ENCODE peak calls at places on chromosome 3, in ten cellular contexts. J, G, W, I, P, K, C, V, B and S are unnamed samples. For H3K4me1, the result is how much of the 10 kb centered on the place peaks cover.

GRCh38 chr3:78888650-78889049 is 879.1 kb downstream of the ROBO1 start:
- DNase-seq in P (no peak), B (peak), W (no peak), K (no peak), V (no peak), C (no peak), G (no peak), J (peak), I (no peak), S (no peak)

GRCh38 chr3:77887611-77888010 is 847.7 kb downstream of the ROBO2 start:
- DNase-seq in V (no peak), W (no peak), I (no peak), K (no peak), P (no peak), B (peak), C (no peak), G (no peak), J (peak), S (no peak)

GRCh38 chr3:100777271-100777670 is 68.0 kb downstream of the TFG start:
- DNase-seq in P (no peak), K (peak), I (no peak), V (no peak), G (no peak), J (no peak), C (no peak), W (no peak), B (peak), S (no peak)

GRCh38 chr3:10380906-10381795 is 60.2 kb upstream of the SEC13 start:
- DNase-seq in W (no peak), V (no peak), K (no peak), P (no peak), C (no peak), J (peak), G (no peak), B (no peak), I (no peak), S (no peak)

GRCh38 chr3:120393761-120394160 is 44.6 kb upstream of the LRRC58 start:
- DNase-seq in W (no peak), K (no peak), I (no peak), V (no peak), C (no peak), G (no peak), B (no peak), P (no peak), J (no peak), S (no peak)

GRCh38 chr3:51966016-51966415 is 1.2 kb downstream of the PCBP4 start:
- DNase-seq in P (no peak), V (no peak), W (no peak), C (no peak), G (no peak), K (no peak), I (no peak), B (no peak), J (no peak), S (no peak)

GRCh38 chr3:71542548-71543370 is 40.8 kb downstream of the FOXP1 start:
- DNase-seq in W (peak), I (peak), V (peak), C (peak), B (peak), J (peak), G (no peak), P (peak), K (peak), S (peak)

GRCh38 chr3:46908294-46908985 is 30.9 kb downstream of the PTH1R start:
- DNase-seq in J (peak), P (peak), V (no peak), B (peak), G (no peak), C (no peak), K (peak), I (no peak), W (no peak), S (no peak)

GRCh38 chr3:43288366-43288765 is 2.0 kb downstream of the SNRK start:
- DNase-seq in W (no peak), P (no peak), K (peak), V (no peak), B (peak), J (peak), G (no peak), I (no peak), C (no peak), S (no peak)

GRCh38 chr3:54519493-54519892 is 397.1 kb downstream of the CACNA2D3 start:
- DNase-seq in G (no peak), W (no peak), B (no peak), I (no peak), J (no peak), V (no peak), C (no peak), P (no peak), K (no peak), S (no peak)

GRCh38 chr3:134901461-134901860 is 106.4 kb downstream of the EPHB1 start:
- DNase-seq in C (no peak), V (no peak), J (no peak), B (no peak), G (no peak), K (no peak), P (no peak), W (no peak), I (no peak), S (no peak)

GRCh38 chr3:167780214-167780613 is 44.7 kb downstream of the SERPINI1 start:
- DNase-seq in B (no peak), J (no peak), C (no peak), W (no peak), K (no peak), G (no peak), P (no peak), I (no peak), V (no peak), S (no peak)

DNA sequence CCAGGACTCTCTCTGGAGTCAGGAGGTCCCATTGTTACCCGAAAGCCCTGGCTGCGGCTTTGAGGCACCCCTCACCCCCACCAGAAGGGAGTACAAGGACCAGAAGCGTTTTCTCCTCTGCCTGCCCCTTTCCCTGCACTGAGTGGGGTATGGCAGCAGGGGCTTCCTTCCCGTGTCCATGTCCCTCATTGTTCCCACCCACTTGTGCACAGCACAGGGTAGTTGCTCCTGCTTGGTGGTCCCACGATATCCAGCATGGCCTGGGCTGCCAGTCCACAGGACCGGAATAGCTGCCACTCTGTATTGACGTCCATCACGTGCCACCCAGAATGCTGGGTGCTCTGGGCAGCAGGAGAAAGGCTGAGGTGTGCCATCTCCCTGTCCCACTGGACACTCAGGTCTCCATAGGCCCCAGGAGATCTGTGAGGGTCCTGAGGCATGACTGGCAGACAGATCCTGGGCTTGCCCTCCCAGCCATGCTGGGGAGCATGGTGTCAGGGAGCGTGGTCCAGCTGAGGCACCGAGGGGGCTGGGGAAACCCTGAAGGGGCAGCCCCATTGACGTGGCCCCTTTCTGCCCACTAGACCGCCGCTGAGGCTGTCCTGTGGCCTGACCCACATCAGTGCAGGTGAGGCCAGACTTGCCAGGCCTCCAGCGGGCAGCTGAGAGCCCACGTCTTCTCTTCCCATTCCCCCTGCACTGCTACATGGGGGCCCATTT is 45.3 kb upstream of the SEC22A start:
- DNase-seq in C (no peak), I (no peak), G (no peak), B (no peak), J (no peak), W (no peak), P (no peak), K (no peak), V (peak), S (no peak)
- H3K4me3 ChIP-seq in C (no peak), I (no peak), G (no peak), B (no peak), J (no peak), W (no peak), P (no peak), K (no peak), V (no peak), S (no peak)

GRCh38 chr3:5186089-5186853 is 1.2 kb upstream of the EDEM1 start:
- DNase-seq in J (no peak), G (no peak), W (peak), C (no peak), K (no peak), I (no peak), P (no peak), V (no peak), B (no peak), S (no peak)
- H3K4me1 ChIP-seq in J (under half), G (under half), W (under half), C (half or more), K (under half), I (under half), P (under half), V (under half), B (under half), S (half or more)

GRCh38 chr3:11583226-11583625 is 60.5 kb downstream of the VGLL4 start:
- DNase-seq in I (no peak), K (no peak), C (no peak), J (no peak), V (no peak), B (peak), G (no peak), W (no peak), P (no peak), S (no peak)
- H3K27ac ChIP-seq in I (no peak), K (peak), C (peak), J (peak), V (peak), B (peak), G (peak), W (no peak), P (no peak), S (no peak)

GRCh38 chr3:129001817-129002572 is 891 bp downstream of the EFCC1 start:
- DNase-seq in I (peak), W (no peak), J (no peak), P (no peak), V (no peak), C (no peak), B (no peak), K (no peak), G (no peak), S (no peak)
- H3K4me3 ChIP-seq in I (peak), W (no peak), J (no peak), P (peak), V (peak), C (peak), B (peak), K (no peak), G (peak), S (peak)

GRCh38 chr3:160773722-160774121 is 17.7 kb downstream of the PPM1L start:
- DNase-seq in I (no peak), W (no peak), B (no peak), P (no peak), K (no peak), J (no peak), G (no peak), V (no peak), C (no peak), S (no peak)
- H3K4me1 ChIP-seq in I (under half), W (under half), B (under half), P (under half), K (under half), J (under half), G (under half), V (under half), C (under half), S (under half)

DNA sequence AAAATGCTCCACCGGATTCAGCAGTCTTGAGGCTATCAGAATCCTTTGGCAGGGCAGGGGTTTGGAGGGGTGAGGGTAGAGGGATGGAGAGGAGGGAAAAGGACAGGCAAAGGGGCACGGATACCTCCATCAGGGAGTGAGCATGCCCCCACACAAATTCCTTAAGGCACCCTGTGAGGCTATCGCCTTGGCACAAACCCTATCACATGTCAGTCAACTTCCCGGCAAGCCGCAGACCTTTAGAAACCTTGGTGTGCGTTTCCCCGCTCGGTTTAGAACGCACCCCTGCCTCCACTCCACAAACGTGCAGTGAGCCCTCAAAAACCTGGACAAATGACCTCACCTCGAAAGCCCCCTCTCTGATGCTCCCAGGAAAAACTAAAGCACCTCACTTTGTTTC is 422 bp upstream of the SETMAR start:
- DNase-seq in P (no peak), V (peak), C (no peak), J (no peak), G (no peak), I (no peak), W (no peak), K (no peak), B (no peak), S (no peak)
- H3K27ac ChIP-seq in P (peak), V (no peak), C (peak), J (no peak), G (peak), I (peak), W (peak), K (peak), B (peak), S (peak)

GRCh38 chr3:155442066-155442465 is 148.6 kb upstream of the STRIT1 start:
- DNase-seq in V (no peak), G (no peak), J (no peak), K (no peak), B (peak), C (no peak), I (no peak), P (no peak), W (no peak), S (no peak)

GRCh38 chr3:155444771-155445170 is 151.3 kb upstream of the STRIT1 start:
- DNase-seq in P (no peak), J (no peak), C (no peak), V (no peak), W (no peak), K (no peak), I (no peak), B (no peak), G (no peak), S (no peak)

GRCh38 chr3:155441026-155441425 is 147.5 kb upstream of the STRIT1 start:
- DNase-seq in I (no peak), V (no peak), K (no peak), P (no peak), W (no peak), C (no peak), G (no peak), J (no peak), B (no peak), S (no peak)

GRCh38 chr3:155443821-155444220 is 150.3 kb upstream of the STRIT1 start:
- DNase-seq in K (no peak), B (no peak), C (no peak), I (no peak), V (no peak), J (no peak), G (no peak), P (no peak), W (no peak), S (no peak)

GRCh38 chr3:155441506-155441905 is 148.0 kb upstream of the STRIT1 start:
- DNase-seq in I (no peak), C (no peak), W (no peak), B (no peak), V (no peak), J (no peak), P (no peak), K (no peak), G (no peak), S (no peak)
- H3K4me3 ChIP-seq in I (no peak), C (no peak), W (no peak), B (no peak), V (no peak), J (no peak), P (no peak), K (no peak), G (no peak), S (no peak)